ENCODE peak calls at places on chromosomes 12 and 14, in five cellular contexts. D, P, W, X and B are unnamed samples.

GRCh38 chr12:109461846-109462766 is 15.0 kb downstream of the KCTD10 start:
- DNase-seq in P (peak; percentile 90), D (no peak), W (peak; percentile 52), X (no peak), B (peak; percentile 84)

GRCh38 chr12:122646568-122647220 is 56.5 kb downstream of the HCAR2 start:
- DNase-seq in X (peak; percentile 20), P (no peak), W (no peak), D (peak; percentile 3), B (no peak)

GRCh38 chr14:59265808-59266207 is 77.3 kb downstream of the DAAM1 start:
- DNase-seq in X (peak; percentile 7), P (no peak), D (peak; percentile 3), W (no peak), B (peak; percentile 68)

GRCh38 chr12:106245767-106246166 is 2.1 kb downstream of the CKAP4 start:
- DNase-seq in W (peak; percentile 76), P (no peak), X (no peak), D (no peak), B (peak; percentile 74)

GRCh38 chr12:6201199-6201608 is 1.0 kb downstream of the CD9 start:
- DNase-seq in D (no peak), X (no peak), P (no peak), W (no peak), B (no peak)

GRCh38 chr14:105943973-105944602 is 417.7 kb downstream of the TMEM121 start:
- DNase-seq in D (no peak), X (no peak), P (no peak), W (no peak), B (no peak)

GRCh38 chr14:57346741-57347140 is 43.6 kb upstream of the NAA30 start:
- DNase-seq in D (no peak), X (no peak), W (no peak), P (no peak), B (no peak)

GRCh38 chr12:28938056-28938455 is 211.0 kb upstream of the FAR2 start:
- DNase-seq in P (no peak), X (no peak), W (no peak), D (no peak), B (no peak)

GRCh38 chr14:91231446-91231845 is 13.1 kb downstream of the GPR68 start:
- DNase-seq in D (no peak), W (no peak), X (no peak), P (no peak), B (no peak)

GRCh38 chr14:101174980-101175606 is 271.6 kb upstream of the RTL1 start:
- DNase-seq in P (no peak), W (no peak), D (no peak), X (no peak), B (peak; percentile 36)

GRCh38 chr14:102346645-102347044 is 16.0 kb downstream of the CINP start:
- DNase-seq in W (no peak), P (no peak), D (no peak), X (no peak), B (no peak)

GRCh38 chr12:53211476-53212381 is 4.7 kb upstream of the ITGB7 start:
- DNase-seq in P (no peak), W (no peak), D (no peak), X (no peak), B (no peak)

GRCh38 chr12:28130625-28131598 is 59.3 kb upstream of the CCDC91 start:
- DNase-seq in W (no peak), P (peak; percentile 17), D (no peak), X (no peak), B (no peak)

GRCh38 chr14:98580131-98580678 is 691.8 kb downstream of the BCL11B start:
- DNase-seq in X (no peak), P (no peak), W (no peak), D (no peak), B (no peak)

GRCh38 chr12:111412830-111413441 is 7.2 kb downstream of the SH2B3 start:
- DNase-seq in X (no peak), W (no peak), P (no peak), D (no peak), B (no peak)